ENCODE peak calls at places on chromosomes 7 and 10, in seven cellular contexts. H is heart right ventricle; D is BE2C; Y is right cardiac atrium; T is CD8-positive, alpha-beta memory T cell; L is K562; R is tibial artery. W is an unnamed sample.

GRCh38 chr7:32516551-32517082 is 21.3 kb downstream of the AVL9 start:
- DNase-seq in H (no peak), L (no peak), T (no peak), R (no peak), Y (no peak), D (no peak), W (no peak)

GRCh38 chr7:116802784-116803183 is 59.6 kb upstream of the CAPZA2 start:
- DNase-seq in T (no peak), Y (no peak), H (no peak), R (no peak), L (peak), D (peak), W (peak)

GRCh38 chr7:2132243-2132642 is 100.5 kb downstream of the MAD1L1 start:
- DNase-seq in T (no peak), R (no peak), Y (peak), H (no peak), L (no peak), D (no peak), W (no peak)

GRCh38 chr10:14623931-14624330 is 150.8 kb downstream of the FAM107B start:
- DNase-seq in Y (no peak), T (no peak), L (no peak), R (no peak), H (no peak), D (no peak), W (no peak)

GRCh38 chr7:86926732-86927131 is 132.7 kb downstream of the ELAPOR2 start:
- DNase-seq in L (peak), Y (no peak), D (peak), T (peak), H (no peak), R (no peak), W (peak)

GRCh38 chr7:16989883-16990413 is 108.2 kb upstream of the AGR3 start:
- DNase-seq in T (no peak), L (no peak), D (peak), R (peak), Y (peak), H (peak), W (no peak)

GRCh38 chr10:11685787-11686218 is 56.4 kb upstream of the ECHDC3 start:
- DNase-seq in Y (peak), L (peak), H (peak), R (peak), T (no peak), D (peak), W (no peak)

GRCh38 chr7:155222578-155222977 is 75.1 kb upstream of the INSIG1 start:
- DNase-seq in D (no peak), L (no peak), Y (no peak), R (no peak), T (no peak), H (no peak), W (no peak)

GRCh38 chr10:62681211-62681940 is 123.1 kb upstream of the ADO start:
- DNase-seq in H (no peak), D (no peak), R (no peak), T (peak), L (no peak), Y (peak), W (no peak)

GRCh38 chr7:149692557-149692982 is 80.8 kb downstream of the ZNF467 start:
- DNase-seq in D (no peak), T (no peak), R (no peak), L (no peak), H (no peak), Y (no peak), W (peak)

GRCh38 chr10:66242885-66243284 is 683.0 kb upstream of the LRRTM3 start:
- DNase-seq in R (no peak), D (no peak), H (no peak), T (no peak), Y (no peak), L (no peak), W (no peak)

GRCh38 chr7:51701935-51702334 is 385.3 kb upstream of the COBL start:
- DNase-seq in T (no peak), L (no peak), D (no peak), R (no peak), Y (no peak), H (no peak), W (no peak)
- H3K4me3 ChIP-seq in T (no peak), L (no peak), D (no peak), R (no peak), Y (no peak), H (no peak), W (no peak)

GRCh38 chr10:86043236-86043635 is 323.4 kb downstream of the GRID1 start:
- DNase-seq in T (no peak), Y (no peak), H (no peak), R (no peak), D (peak), L (no peak), W (no peak)
- H3K4me3 ChIP-seq in T (no peak), Y (no peak), H (no peak), R (no peak), D (no peak), L (no peak), W (no peak)

DNA sequence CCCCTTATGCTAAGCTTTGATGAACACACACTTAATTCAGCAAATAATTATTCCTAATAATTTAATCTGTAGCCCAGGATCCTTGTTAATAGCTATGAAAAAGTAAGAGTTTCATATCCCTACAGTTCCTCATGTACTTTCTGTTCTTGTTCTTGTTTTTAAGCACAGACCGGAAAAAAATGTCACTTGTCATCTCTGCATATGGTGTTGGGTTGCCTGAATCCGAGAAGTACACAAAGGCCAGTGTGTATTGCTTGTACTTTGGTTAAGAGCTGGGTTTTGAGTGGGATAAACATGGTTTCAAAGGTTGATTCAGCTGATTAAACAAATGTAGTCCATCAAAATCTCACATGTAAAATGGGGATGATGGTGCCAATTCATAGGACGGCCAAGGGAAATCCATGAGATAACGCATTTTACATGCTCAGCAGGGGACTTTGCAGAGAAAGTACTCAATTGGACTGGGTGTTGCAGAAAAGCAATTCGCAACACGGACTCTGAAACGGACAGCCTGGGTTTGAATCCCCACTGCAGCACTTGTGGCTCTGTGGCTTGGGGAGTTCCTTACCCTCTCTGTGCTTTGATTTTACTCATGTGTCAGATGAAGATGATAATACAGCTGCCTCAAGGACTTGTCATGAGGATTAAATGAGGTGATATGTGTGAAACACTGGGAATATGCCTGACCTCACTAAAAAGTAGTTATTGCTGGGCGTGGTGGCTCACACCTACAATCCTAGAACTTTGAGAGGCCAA is 71.7 kb downstream of the MAP3K8 start:
- DNase-seq in H (no peak), Y (no peak), T (no peak), R (no peak), L (no peak), D (no peak), W (no peak)
- H3K4me3 ChIP-seq in H (no peak), Y (no peak), T (no peak), R (no peak), L (no peak), D (no peak), W (no peak)

DNA sequence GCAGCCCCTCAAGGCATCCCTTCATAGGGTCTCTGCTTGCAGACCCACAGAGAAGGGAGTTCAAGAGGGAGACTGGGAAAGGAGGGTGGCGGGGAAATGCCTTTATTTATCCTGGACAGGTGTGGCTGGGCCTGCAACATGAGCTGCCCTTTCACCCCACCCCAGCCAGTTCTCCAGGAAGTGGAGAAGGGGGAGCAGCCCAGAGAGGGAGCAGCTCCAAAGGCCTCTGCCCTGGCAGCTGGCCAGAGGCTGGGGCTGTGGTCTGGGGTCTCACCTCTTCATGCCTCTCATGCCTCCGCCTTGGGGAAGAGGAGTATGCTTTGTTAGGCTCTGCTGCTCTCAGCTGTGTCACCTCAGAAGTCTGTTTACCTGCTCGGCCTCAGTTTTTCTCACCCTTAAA is 3.1 kb downstream of the LDB3 start:
- DNase-seq in T (no peak), H (no peak), L (no peak), D (no peak), Y (peak), R (no peak), W (no peak)
- H3K4me3 ChIP-seq in T (no peak), H (peak), L (no peak), D (no peak), Y (peak), R (peak), W (no peak)